ENCODE peak calls at places on chromosomes 6 and 20, in five cellular contexts. One of them, this sample, is unnamed.

GRCh38 chr20:17533396-17533795 is 2.2 kb upstream of the BFSP1 start:
- DNase-seq in choroid plexus epithelial cell: peak
- DNase-seq in ovary: no peak
- DNase-seq in cardiac fibroblast: peak
- DNase-seq in AG10803: peak
- DNase-seq in this sample: no peak

GRCh38 chr20:2131366-2131765 is 29.7 kb downstream of the STK35 start:
- DNase-seq in AG10803: peak
- DNase-seq in choroid plexus epithelial cell: peak
- DNase-seq in ovary: no peak
- DNase-seq in cardiac fibroblast: peak
- DNase-seq in this sample: no peak

GRCh38 chr20:13904766-13905165 is 85.6 kb downstream of the SEL1L2 start:
- DNase-seq in AG10803: no peak
- DNase-seq in cardiac fibroblast: no peak
- DNase-seq in ovary: no peak
- DNase-seq in choroid plexus epithelial cell: no peak
- DNase-seq in this sample: no peak

GRCh38 chr6:125858427-125859320 is 67.9 kb downstream of the NCOA7 start:
- DNase-seq in ovary: peak
- DNase-seq in AG10803: peak
- DNase-seq in choroid plexus epithelial cell: peak
- DNase-seq in cardiac fibroblast: peak
- DNase-seq in this sample: peak

GRCh38 chr6:160115421-160115820 is 6.2 kb upstream of the SLC22A1 start:
- DNase-seq in cardiac fibroblast: no peak
- DNase-seq in choroid plexus epithelial cell: no peak
- DNase-seq in AG10803: no peak
- DNase-seq in ovary: no peak
- DNase-seq in this sample: no peak

GRCh38 chr6:41967312-41968287 is 26.0 kb upstream of the CCND3 start:
- DNase-seq in ovary: no peak
- DNase-seq in AG10803: peak
- DNase-seq in cardiac fibroblast: peak
- DNase-seq in choroid plexus epithelial cell: peak
- DNase-seq in this sample: no peak

GRCh38 chr6:41917528-41917927 is 3.4 kb downstream of the MED20 start:
- DNase-seq in ovary: no peak
- DNase-seq in AG10803: peak
- DNase-seq in cardiac fibroblast: peak
- DNase-seq in choroid plexus epithelial cell: peak
- DNase-seq in this sample: no peak

GRCh38 chr6:21749754-21750153 is 156.2 kb downstream of the SOX4 start:
- DNase-seq in cardiac fibroblast: no peak
- DNase-seq in choroid plexus epithelial cell: no peak
- DNase-seq in ovary: no peak
- DNase-seq in AG10803: no peak
- DNase-seq in this sample: no peak

GRCh38 chr6:56484669-56485068 is 158.0 kb downstream of the DST start:
- DNase-seq in choroid plexus epithelial cell: peak
- DNase-seq in cardiac fibroblast: no peak
- DNase-seq in ovary: no peak
- DNase-seq in AG10803: peak
- DNase-seq in this sample: no peak

GRCh38 chr6:1678966-1679690 is 69.4 kb downstream of the FOXC1 start:
- DNase-seq in choroid plexus epithelial cell: no peak
- DNase-seq in ovary: no peak
- DNase-seq in AG10803: no peak
- DNase-seq in cardiac fibroblast: peak
- DNase-seq in this sample: no peak

GRCh38 chr20:31916724-31917123 is 35.1 kb downstream of the PDRG1 start:
- DNase-seq in choroid plexus epithelial cell: no peak
- DNase-seq in ovary: no peak
- DNase-seq in AG10803: no peak
- DNase-seq in cardiac fibroblast: no peak
- DNase-seq in this sample: no peak

DNA sequence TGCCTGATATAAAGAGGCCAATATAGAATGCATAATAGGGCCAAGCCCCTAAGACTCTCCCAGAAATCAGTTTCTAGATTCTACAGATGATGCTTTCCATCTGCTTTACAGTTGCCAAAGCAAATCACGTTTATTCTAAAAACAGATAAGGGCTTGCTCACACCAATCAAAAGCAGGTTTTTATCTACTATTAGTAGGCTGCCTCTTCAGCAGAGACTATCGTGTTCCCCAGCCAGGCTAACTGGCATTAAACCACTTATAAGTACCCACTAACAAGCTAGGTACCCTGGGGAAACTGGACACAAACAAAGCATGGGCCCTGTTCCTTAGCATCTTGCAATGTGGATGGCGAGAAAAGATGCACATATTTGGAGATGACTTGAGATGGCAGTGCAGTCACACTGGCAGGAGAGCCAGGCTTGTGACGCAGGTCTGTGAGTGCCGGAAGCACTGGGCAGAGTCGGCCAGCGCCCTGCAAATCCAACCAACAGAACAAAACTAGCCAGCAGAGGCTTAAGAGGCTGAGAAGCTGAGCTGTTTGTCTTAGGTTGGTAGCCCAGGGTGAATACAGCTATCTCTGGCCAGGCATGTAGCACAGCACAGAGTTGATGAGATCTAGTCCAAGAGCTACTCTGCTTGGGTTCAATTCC is 73.4 kb downstream of the GFOD1 start:
- DNase-seq in cardiac fibroblast: peak
- DNase-seq in ovary: no peak
- DNase-seq in AG10803: no peak
- DNase-seq in choroid plexus epithelial cell: peak
- DNase-seq in this sample: no peak
- TF ChIP-seq CTCF in cardiac fibroblast: no peak
- TF ChIP-seq CTCF in ovary: no peak
- TF ChIP-seq CTCF in AG10803: no peak
- TF ChIP-seq CTCF in choroid plexus epithelial cell: no peak
- TF ChIP-seq CTCF in this sample: no peak

GRCh38 chr20:41002842-41003142 is 25.8 kb upstream of the TOP1 start:
- DNase-seq in choroid plexus epithelial cell: no peak
- DNase-seq in ovary: no peak
- DNase-seq in AG10803: no peak
- DNase-seq in cardiac fibroblast: no peak
- DNase-seq in this sample: no peak
- H3K4me3 ChIP-seq in choroid plexus epithelial cell: peak
- H3K4me3 ChIP-seq in ovary: no peak
- H3K4me3 ChIP-seq in AG10803: no peak
- H3K4me3 ChIP-seq in cardiac fibroblast: peak
- H3K4me3 ChIP-seq in this sample: no peak

DNA sequence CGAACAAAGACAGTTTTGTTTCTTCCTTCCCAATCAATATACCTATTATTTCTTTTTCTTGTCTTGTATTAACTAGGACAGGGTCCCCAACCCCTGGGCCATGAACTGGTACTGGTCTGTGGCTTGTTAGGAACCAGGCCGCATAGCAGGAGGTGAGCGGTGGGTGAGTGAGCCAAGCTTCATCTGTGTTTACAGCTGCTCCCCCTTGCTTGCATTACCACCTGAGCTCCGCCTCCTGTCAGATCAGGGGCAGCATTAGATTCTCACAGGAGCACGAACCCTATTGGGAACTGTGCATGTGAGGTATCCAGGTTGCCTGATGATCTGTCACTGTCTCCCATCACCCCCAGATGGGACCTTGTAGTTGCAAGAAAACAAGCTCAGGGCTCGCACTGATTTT is 151.9 kb downstream of the CDKAL1 start:
- DNase-seq in AG10803: no peak
- DNase-seq in cardiac fibroblast: no peak
- DNase-seq in ovary: no peak
- DNase-seq in choroid plexus epithelial cell: no peak
- DNase-seq in this sample: no peak
- TF ChIP-seq CTCF in AG10803: no peak
- TF ChIP-seq CTCF in cardiac fibroblast: no peak
- TF ChIP-seq CTCF in ovary: no peak
- TF ChIP-seq CTCF in choroid plexus epithelial cell: no peak
- TF ChIP-seq CTCF in this sample: no peak

GRCh38 chr20:23205221-23205620 is 119.1 kb upstream of the CD93 start:
- DNase-seq in AG10803: no peak
- DNase-seq in cardiac fibroblast: no peak
- DNase-seq in choroid plexus epithelial cell: no peak
- DNase-seq in ovary: no peak
- DNase-seq in this sample: no peak

GRCh38 chr20:23206995-23207394 is 120.9 kb upstream of the CD93 start:
- DNase-seq in cardiac fibroblast: no peak
- DNase-seq in choroid plexus epithelial cell: no peak
- DNase-seq in ovary: no peak
- DNase-seq in AG10803: no peak
- DNase-seq in this sample: no peak

GRCh38 chr20:23206061-23206460 is 119.9 kb upstream of the CD93 start:
- DNase-seq in cardiac fibroblast: no peak
- DNase-seq in AG10803: no peak
- DNase-seq in ovary: no peak
- DNase-seq in choroid plexus epithelial cell: no peak
- DNase-seq in this sample: no peak

GRCh38 chr20:23205656-23206055 is 119.5 kb upstream of the CD93 start:
- DNase-seq in AG10803: peak
- DNase-seq in choroid plexus epithelial cell: no peak
- DNase-seq in cardiac fibroblast: peak
- DNase-seq in ovary: no peak
- DNase-seq in this sample: peak

GRCh38 chr20:23207826-23208555 is 121.9 kb upstream of the CD93 start:
- DNase-seq in ovary: no peak
- DNase-seq in choroid plexus epithelial cell: no peak
- DNase-seq in AG10803: no peak
- DNase-seq in cardiac fibroblast: no peak
- DNase-seq in this sample: no peak
- H3K4me3 ChIP-seq in ovary: no peak
- H3K4me3 ChIP-seq in choroid plexus epithelial cell: no peak
- H3K4me3 ChIP-seq in AG10803: no peak
- H3K4me3 ChIP-seq in cardiac fibroblast: no peak
- H3K4me3 ChIP-seq in this sample: no peak

DNA sequence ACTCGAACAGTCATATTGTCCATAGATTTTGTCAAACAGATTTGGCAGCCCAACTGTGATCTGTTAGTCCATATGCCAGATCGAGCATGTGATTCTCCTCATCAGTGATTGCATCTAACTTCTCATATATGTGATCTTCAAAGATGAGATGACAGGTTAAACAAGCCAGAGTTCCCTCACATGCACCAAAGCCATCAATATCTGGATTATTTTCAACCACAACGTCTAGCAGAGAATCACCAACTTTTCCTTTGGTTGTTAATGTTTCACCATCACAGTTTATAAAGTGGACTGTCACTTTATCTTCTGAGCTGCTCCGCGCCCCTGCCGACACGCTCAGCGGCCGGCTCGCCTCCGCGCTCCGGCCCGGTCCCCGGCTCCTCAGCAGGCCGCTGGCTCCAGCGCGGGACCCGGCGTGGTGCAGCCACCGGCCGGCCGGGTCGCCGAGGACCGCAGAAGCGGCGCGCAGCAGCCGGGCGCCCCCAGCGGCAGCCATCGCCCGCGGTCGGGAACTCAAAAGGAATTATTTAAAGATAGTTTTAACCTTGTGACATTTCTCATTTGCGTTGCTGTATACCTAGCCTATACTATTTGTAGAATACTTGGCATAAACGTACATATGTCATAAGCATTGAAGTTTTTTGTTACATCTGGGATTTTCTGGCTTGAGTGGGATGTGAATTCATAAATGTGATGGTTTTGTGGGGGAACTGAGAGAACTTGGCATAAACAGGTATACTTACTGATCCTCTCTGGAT is 40.1 kb upstream of the DYNLRB1 start:
- DNase-seq in AG10803: peak
- DNase-seq in cardiac fibroblast: peak
- DNase-seq in ovary: peak
- DNase-seq in choroid plexus epithelial cell: peak
- DNase-seq in this sample: peak
- TF ChIP-seq CTCF in AG10803: peak
- TF ChIP-seq CTCF in cardiac fibroblast: peak
- TF ChIP-seq CTCF in ovary: peak
- TF ChIP-seq CTCF in choroid plexus epithelial cell: peak
- TF ChIP-seq CTCF in this sample: peak

GRCh38 chr6:28825732-28826293 is 98.0 kb downstream of the TRIM27 start:
- DNase-seq in AG10803: no peak
- DNase-seq in ovary: no peak
- DNase-seq in cardiac fibroblast: no peak
- DNase-seq in choroid plexus epithelial cell: no peak
- DNase-seq in this sample: no peak

DNA sequence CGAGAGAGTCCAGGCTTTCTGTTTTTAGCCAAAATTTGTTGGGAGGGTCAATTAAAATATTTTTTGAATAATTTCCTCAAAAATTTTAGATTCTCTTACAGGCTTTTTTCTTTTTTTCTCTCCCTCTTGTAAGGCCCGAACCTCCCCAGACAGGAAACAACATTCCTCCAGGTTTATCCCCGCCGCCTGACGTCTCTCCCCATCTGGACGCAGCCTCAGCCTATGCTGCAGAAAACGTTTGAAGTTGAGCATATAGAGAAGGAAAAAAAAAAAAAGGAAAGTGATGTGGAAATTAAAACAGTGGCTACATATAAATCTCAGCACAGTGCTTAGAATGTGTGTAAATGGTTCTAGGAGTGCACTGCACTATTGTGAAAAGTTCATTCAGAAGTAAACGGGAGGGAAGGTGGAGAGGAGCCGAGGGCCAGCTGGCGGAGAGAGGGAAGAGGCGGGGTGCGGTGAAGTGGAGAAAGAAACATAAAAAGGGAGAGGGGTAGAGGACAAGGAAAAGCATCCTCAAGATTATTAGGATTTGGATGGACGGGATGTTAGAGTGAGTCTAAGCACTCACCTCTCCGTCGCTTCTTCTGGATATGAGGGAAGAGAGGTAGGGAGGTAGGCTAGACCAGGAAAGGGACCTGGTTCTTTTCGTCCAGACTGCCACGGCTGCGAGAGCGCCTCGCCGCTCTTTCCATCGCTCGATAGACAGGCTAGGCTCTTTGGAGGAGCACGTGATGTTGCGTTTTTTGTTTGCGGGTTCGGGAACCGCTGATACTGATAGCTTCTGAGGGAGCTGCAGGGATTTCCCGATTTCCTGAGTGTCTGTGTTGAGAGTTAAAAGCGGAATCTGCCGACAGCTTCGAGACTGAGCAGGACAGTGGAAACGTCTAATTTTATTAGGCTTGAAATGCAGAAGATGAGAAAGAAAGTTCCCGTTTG is 98.7 kb downstream of the TRIM27 start:
- DNase-seq in AG10803: no peak
- DNase-seq in cardiac fibroblast: no peak
- DNase-seq in choroid plexus epithelial cell: no peak
- DNase-seq in ovary: no peak
- DNase-seq in this sample: no peak
- H3K4me3 ChIP-seq in AG10803: no peak
- H3K4me3 ChIP-seq in cardiac fibroblast: peak
- H3K4me3 ChIP-seq in choroid plexus epithelial cell: no peak
- H3K4me3 ChIP-seq in ovary: no peak
- H3K4me3 ChIP-seq in this sample: no peak

GRCh38 chr6:29620629-29621028 is 12.4 kb downstream of the GABBR1 start:
- DNase-seq in choroid plexus epithelial cell: no peak
- DNase-seq in cardiac fibroblast: no peak
- DNase-seq in AG10803: no peak
- DNase-seq in ovary: no peak
- DNase-seq in this sample: no peak

GRCh38 chr6:29619578-29619977 is 13.4 kb downstream of the GABBR1 start:
- DNase-seq in cardiac fibroblast: no peak
- DNase-seq in choroid plexus epithelial cell: no peak
- DNase-seq in AG10803: no peak
- DNase-seq in ovary: no peak
- DNase-seq in this sample: no peak

GRCh38 chr6:29617782-29618557 is 15.0 kb downstream of the GABBR1 start:
- DNase-seq in choroid plexus epithelial cell: no peak
- DNase-seq in cardiac fibroblast: no peak
- DNase-seq in AG10803: no peak
- DNase-seq in ovary: no peak
- DNase-seq in this sample: no peak
- TF ChIP-seq CTCF in choroid plexus epithelial cell: peak
- TF ChIP-seq CTCF in cardiac fibroblast: peak
- TF ChIP-seq CTCF in AG10803: no peak
- TF ChIP-seq CTCF in ovary: no peak
- TF ChIP-seq CTCF in this sample: no peak

This sample was measured in pancreas.